ENCODE peak calls at places on chromosomes 2 and 18, in six cellular contexts. C, P, F, K, W and D are unnamed samples.

GRCh38 chr2:163213699-163214098 is 375.1 kb upstream of the KCNH7 start:
- DNase-seq in C (no peak), P (no peak), F (no peak), K (no peak), W (no peak), D (no peak)

GRCh38 chr18:70333757-70334156 is 44.9 kb downstream of the SOCS6 start:
- DNase-seq in C (no peak), P (no peak), F (no peak), K (no peak), W (peak; percentile 67), D (no peak)

GRCh38 chr2:176514276-176514675 is 245.0 kb downstream of the MTX2 start:
- DNase-seq in C (no peak), P (no peak), F (no peak), K (no peak), W (no peak), D (no peak)

GRCh38 chr2:60318544-60318943 is 234.9 kb downstream of the BCL11A start:
- DNase-seq in C (no peak), P (no peak), F (no peak), K (peak; percentile 60), W (no peak), D (no peak)

GRCh38 chr2:100109986-100110980 is 32.1 kb downstream of the AFF3 start:
- DNase-seq in C (peak; percentile 88), P (no peak), F (no peak), K (peak; percentile 89), W (no peak), D (no peak)

GRCh38 chr18:67232991-67233390 is 283.5 kb downstream of the DSEL start:
- DNase-seq in C (no peak), P (no peak), F (no peak), K (no peak), W (no peak), D (no peak)

GRCh38 chr2:30177861-30178465 is 31.2 kb downstream of the YPEL5 start:
- DNase-seq in C (no peak), P (no peak), F (no peak), K (no peak), W (no peak), D (no peak)

GRCh38 chr2:187008111-187008510 is 159.1 kb upstream of the ZSWIM2 start:
- DNase-seq in C (no peak), P (no peak), F (no peak), K (no peak), W (no peak), D (no peak)

GRCh38 chr2:119943058-119943457 is 69.8 kb upstream of the EPB41L5 start:
- DNase-seq in C (no peak), P (no peak), F (no peak), K (no peak), W (no peak), D (no peak)

GRCh38 chr2:223900066-223900465 is 45.1 kb downstream of the WDFY1 start:
- DNase-seq in C (no peak), P (no peak), F (no peak), K (no peak), W (no peak), D (no peak)

GRCh38 chr2:5041501-5041900 is 650.7 kb upstream of the SOX11 start:
- DNase-seq in C (no peak), P (no peak), F (no peak), K (no peak), W (no peak), D (no peak)

GRCh38 chr2:39524061-39524460 is 87.0 kb upstream of the MAP4K3 start:
- DNase-seq in C (no peak), P (no peak), F (no peak), K (no peak), W (no peak), D (no peak)

GRCh38 chr2:3265981-3266726 is 111.5 kb downstream of the EIPR1 start:
- DNase-seq in C (peak; percentile 39), P (no peak), F (no peak), K (no peak), W (no peak), D (no peak)

GRCh38 chr18:8685141-8685913 is 20.0 kb upstream of the MTCL1 start:
- DNase-seq in C (no peak), P (no peak), F (peak; percentile 76), K (no peak), W (no peak), D (no peak)

GRCh38 chr2:46416739-46417403 is 62.5 kb upstream of the TMEM247 start:
- DNase-seq in C (no peak), P (no peak), F (no peak), K (no peak), W (no peak), D (no peak)

GRCh38 chr18:31498450-31499156 is 626 bp downstream of the DSG2 start:
- DNase-seq in C (no peak), P (no peak), F (peak; percentile 33), K (no peak), W (no peak), D (no peak)

GRCh38 chr2:1816414-1816911 is 72.1 kb upstream of the PXDN start:
- DNase-seq in C (no peak), P (peak; percentile 58), F (peak; percentile 57), K (no peak), W (no peak), D (peak; percentile 66)

GRCh38 chr2:161571051-161571429 is 53.2 kb upstream of the SLC4A10 start:
- DNase-seq in C (no peak), P (no peak), F (no peak), K (no peak), W (no peak), D (no peak)

GRCh38 chr2:161580021-161580420 is 44.2 kb upstream of the SLC4A10 start:
- DNase-seq in C (no peak), P (no peak), F (no peak), K (no peak), W (no peak), D (no peak)

GRCh38 chr2:161580426-161580825 is 43.8 kb upstream of the SLC4A10 start:
- DNase-seq in C (no peak), P (no peak), F (no peak), K (no peak), W (no peak), D (no peak)

GRCh38 chr2:161578998-161579397 is 45.2 kb upstream of the SLC4A10 start:
- DNase-seq in C (no peak), P (no peak), F (no peak), K (no peak), W (no peak), D (no peak)

DNA sequence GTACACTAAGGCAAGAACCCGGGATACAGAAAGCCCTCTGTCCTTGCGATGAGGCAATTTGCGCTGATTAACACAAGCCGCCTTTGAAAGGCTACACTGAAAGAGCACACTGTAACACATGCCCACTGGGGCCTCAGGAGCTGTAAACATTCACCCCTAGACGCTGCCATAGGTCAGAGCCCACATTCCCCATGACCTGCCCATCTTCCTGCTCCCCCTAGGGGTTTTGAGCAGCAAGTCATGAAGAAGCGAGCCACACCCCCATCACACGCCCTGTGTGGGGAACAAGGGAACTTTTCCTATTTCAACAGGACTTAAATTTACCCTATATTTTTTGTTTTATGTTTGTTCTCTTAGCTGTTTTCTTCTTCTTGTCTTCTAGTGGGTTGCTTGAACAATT is 47.8 kb upstream of the SLC4A10 start:
- DNase-seq in C (no peak), P (no peak), F (no peak), K (peak; percentile 19), W (no peak), D (no peak)
- TF ChIP-seq CTCF in C (no peak), P (no peak), F (no peak), K (peak; percentile 65), W (peak; percentile 18), D (no peak)

GRCh38 chr2:205948883-205949282 is 137.1 kb downstream of the INO80D start:
- DNase-seq in C (no peak), P (no peak), F (no peak), K (no peak), W (no peak), D (no peak)

GRCh38 chr2:205946226-205946625 is 139.7 kb downstream of the INO80D start:
- DNase-seq in C (no peak), P (no peak), F (no peak), K (no peak), W (no peak), D (no peak)

GRCh38 chr2:205948496-205948837 is 137.5 kb downstream of the INO80D start:
- DNase-seq in C (no peak), P (no peak), F (no peak), K (no peak), W (no peak), D (no peak)

GRCh38 chr2:205947621-205948495 is 138.1 kb downstream of the INO80D start:
- DNase-seq in C (peak; percentile 81), P (no peak), F (peak; percentile 42), K (peak; percentile 37), W (no peak), D (no peak)
- H3K4me1 ChIP-seq in C (no peaks in the 10 kb centered on the region), P (no peaks in the 10 kb centered on the region), F (no peaks in the 10 kb centered on the region), K (no peaks in the 10 kb centered on the region), W (peaks cover 4% of the 10 kb centered on the region), D (no peaks in the 10 kb centered on the region)

DNA sequence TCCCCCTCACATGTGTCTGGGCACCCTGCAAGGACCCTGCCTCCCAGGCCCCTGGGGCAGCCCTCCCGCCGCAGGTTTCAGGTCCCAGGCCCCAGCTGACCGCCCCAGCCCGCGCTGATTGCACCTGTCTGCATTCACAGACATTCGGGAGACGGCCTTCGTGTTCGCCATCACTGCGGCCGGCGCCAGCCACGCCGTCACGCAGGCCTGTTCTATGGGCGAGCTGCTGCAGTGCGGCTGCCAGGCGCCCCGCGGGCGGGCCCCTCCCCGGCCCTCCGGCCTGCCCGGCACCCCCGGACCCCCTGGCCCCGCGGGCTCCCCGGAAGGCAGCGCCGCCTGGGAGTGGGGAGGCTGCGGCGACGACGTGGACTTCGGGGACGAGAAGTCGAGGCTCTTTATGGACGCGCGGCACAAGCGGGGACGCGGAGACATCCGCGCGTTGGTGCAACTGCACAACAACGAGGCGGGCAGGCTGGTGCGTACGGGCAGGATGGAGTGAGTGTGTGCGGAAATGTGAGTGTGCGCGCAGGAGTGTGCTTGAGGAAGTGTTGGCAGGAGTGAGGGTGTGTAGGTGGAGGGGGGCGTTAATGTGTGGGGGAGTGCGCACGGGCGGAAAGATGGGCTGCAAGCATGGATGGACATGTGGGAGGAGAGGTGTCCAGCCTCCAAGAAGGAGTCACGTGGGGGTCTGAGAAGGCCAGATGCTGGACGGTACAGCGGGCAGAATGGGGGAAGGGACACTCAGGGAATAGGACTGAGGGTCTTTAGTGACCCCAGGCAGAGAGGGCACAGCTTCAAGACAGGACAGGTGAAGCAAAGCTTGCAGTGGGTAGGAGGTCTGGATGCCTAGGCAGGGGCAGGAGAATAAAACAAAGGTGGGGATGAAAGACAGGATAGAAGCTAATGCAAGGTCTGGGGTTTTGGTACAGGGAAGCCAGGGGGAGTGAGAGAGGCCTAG is 9.0 kb upstream of the WNT10A start:
- DNase-seq in C (peak; percentile 85), P (peak; percentile 61), F (no peak), K (no peak), W (no peak), D (peak; percentile 75)
- H3K4me3 ChIP-seq in C (peak overlapping the region; percentile 35), P (no peak overlapping the region), F (no peak overlapping the region), K (no peak overlapping the region), W (no peak overlapping the region), D (no peak overlapping the region)

GRCh38 chr18:36680042-36680441 is 148.8 kb downstream of the TPGS2 start:
- DNase-seq in C (no peak), P (no peak), F (no peak), K (no peak), W (no peak), D (no peak)

GRCh38 chr18:36673452-36673851 is 155.3 kb downstream of the TPGS2 start:
- DNase-seq in C (no peak), P (no peak), F (no peak), K (no peak), W (no peak), D (no peak)

GRCh38 chr18:36675076-36675475 is 153.7 kb downstream of the TPGS2 start:
- DNase-seq in C (no peak), P (no peak), F (no peak), K (no peak), W (no peak), D (no peak)

GRCh38 chr18:36672437-36673344 is 156.1 kb downstream of the TPGS2 start:
- DNase-seq in C (no peak), P (no peak), F (peak; percentile 86), K (peak; percentile 48), W (peak; percentile 95), D (no peak)

GRCh38 chr18:36676629-36677028 is 152.2 kb downstream of the TPGS2 start:
- DNase-seq in C (no peak), P (no peak), F (no peak), K (no peak), W (no peak), D (no peak)
- TF ChIP-seq CTCF in C (no peak), P (no peak), F (no peak), K (no peak), W (no peak), D (no peak)